ENCODE peak calls at places on chromosomes 3 and 15, in seven cellular contexts. U is IMR-90; N is brain microvascular endothelial cell; G is right cardiac atrium; K is heart left ventricle; D is tibial artery; V is CD4-positive, CD25-positive, alpha-beta regulatory T cell. Z is an unnamed sample.

GRCh38 chr15:75725719-75726607 is 13.3 kb upstream of the CSPG4 start:
- DNase-seq in U (no peak), N (no peak), G (peak; percentile 55), K (no peak), D (peak; percentile 13), V (no peak), Z (no peak)

GRCh38 chr3:160754371-160754854 is 1.6 kb upstream of the PPM1L start:
- DNase-seq in U (peak; percentile 53), N (peak; percentile 32), G (peak; percentile 69), K (peak; percentile 44), D (peak; percentile 34), V (peak; percentile 39), Z (peak; percentile 14)

GRCh38 chr15:55588070-55588817 is at the start of gene PYGO1:
- DNase-seq in U (peak; percentile 62), N (peak; percentile 35), G (peak; percentile 87), K (peak; percentile 63), D (peak; percentile 49), V (peak; percentile 36), Z (no peak)

GRCh38 chr15:60520825-60521368 is 42.0 kb upstream of the ICE2 start:
- DNase-seq in U (peak; percentile 77), N (peak; percentile 74), G (peak; percentile 67), K (peak; percentile 62), D (peak; percentile 58), V (peak; percentile 87), Z (peak; percentile 78)

GRCh38 chr15:67185621-67186225 is 68.7 kb downstream of the AAGAB start:
- DNase-seq in U (no peak), N (no peak), G (peak; percentile 36), K (no peak), D (peak; percentile 19), V (no peak), Z (peak; percentile 85)

GRCh38 chr15:68256675-68257450 is 20.7 kb upstream of the FEM1B start:
- DNase-seq in U (peak; percentile 68), N (peak; percentile 62), G (peak; percentile 96), K (peak; percentile 90), D (peak; percentile 94), V (peak; percentile 42), Z (no peak)

GRCh38 chr3:195251336-195252065 is 19.5 kb downstream of the XXYLT1 start:
- DNase-seq in U (no peak), N (no peak), G (peak; percentile 60), K (peak; percentile 18), D (no peak), V (no peak), Z (no peak)

GRCh38 chr3:100489118-100489517 is 3.3 kb upstream of the TMEM45A start:
- DNase-seq in U (no peak), N (no peak), G (no peak), K (no peak), D (no peak), V (no peak), Z (no peak)

GRCh38 chr3:186514296-186515002 is 29.7 kb downstream of the CRYGS start:
- DNase-seq in U (no peak), N (no peak), G (no peak), K (no peak), D (no peak), V (peak; percentile 25), Z (peak; percentile 58)

GRCh38 chr15:98207928-98208327 is 247.4 kb downstream of the ARRDC4 start:
- DNase-seq in U (no peak), N (no peak), G (no peak), K (no peak), D (no peak), V (no peak), Z (no peak)

GRCh38 chr3:134155456-134155855 is 95.2 kb downstream of the RYK start:
- DNase-seq in U (no peak), N (no peak), G (no peak), K (no peak), D (no peak), V (no peak), Z (no peak)

GRCh38 chr15:28878209-28878608 is 7.6 kb upstream of the APBA2 start:
- DNase-seq in U (no peak), N (no peak), G (no peak), K (no peak), D (no peak), V (no peak), Z (no peak)

GRCh38 chr15:80588801-80589200 is 106.3 kb upstream of the ABHD17C start:
- DNase-seq in U (peak; percentile 100), N (peak; percentile 93), G (no peak), K (no peak), D (peak; percentile 3), V (no peak), Z (no peak)

GRCh38 chr15:70152070-70152480 is 54.4 kb upstream of the TLE3 start:
- DNase-seq in U (peak; percentile 18), N (peak; percentile 29), G (peak; percentile 49), K (no peak), D (no peak), V (no peak), Z (no peak)

GRCh38 chr3:132445812-132446211 is 28.5 kb downstream of the DNAJC13 start:
- DNase-seq in U (peak; percentile 61), N (no peak), G (no peak), K (no peak), D (no peak), V (no peak), Z (peak; percentile 7)

GRCh38 chr15:37095197-37095992 is 5.0 kb downstream of the MEIS2 start:
- DNase-seq in U (no peak), N (no peak), G (peak; percentile 64), K (peak; percentile 44), D (no peak), V (no peak), Z (no peak)

GRCh38 chr15:34336333-34336732 is 1.2 kb downstream of the SLC12A6 start:
- DNase-seq in U (no peak), N (no peak), G (no peak), K (no peak), D (no peak), V (peak; percentile 45), Z (no peak)
- H3K4me3 ChIP-seq in U (no peak overlapping the region), N (no peak overlapping the region), G (peak overlapping the region; percentile 79), K (peak overlapping the region; percentile 86), D (peak overlapping the region; percentile 93), V (peak overlapping the region; percentile 97), Z (no peak overlapping the region)

GRCh38 chr3:165544432-165544831 is 292.8 kb downstream of the BCHE start:
- DNase-seq in U (no peak), N (no peak), G (no peak), K (no peak), D (no peak), V (no peak), Z (no peak)
- H3K4me3 ChIP-seq in U (no peak overlapping the region), N (no peak overlapping the region), G (no peak overlapping the region), K (no peak overlapping the region), D (no peak overlapping the region), V (no peak overlapping the region), Z (no peak overlapping the region)

DNA sequence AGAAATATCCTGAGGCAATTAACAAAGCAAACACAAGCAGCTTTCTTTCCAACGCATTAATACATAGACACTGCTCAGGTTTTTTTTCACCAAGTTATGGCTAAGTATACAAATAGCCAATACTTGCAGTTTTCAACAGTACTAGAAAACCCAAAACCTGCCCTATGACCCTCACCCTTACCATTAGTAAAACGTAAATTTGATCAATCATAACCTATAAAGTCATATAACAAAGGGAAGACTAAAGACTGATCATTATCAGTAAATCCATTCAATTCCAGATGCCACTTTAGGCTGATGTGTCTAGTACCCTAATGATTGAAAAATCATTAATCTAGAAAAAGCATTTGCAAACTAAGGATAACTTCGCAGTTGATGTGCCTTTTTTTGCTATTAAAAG is 3.2 kb downstream of the SERP1 start:
- DNase-seq in U (no peak), N (no peak), G (no peak), K (no peak), D (no peak), V (no peak), Z (no peak)
- H3K4me3 ChIP-seq in U (no peak overlapping the region), N (no peak overlapping the region), G (no peak overlapping the region), K (no peak overlapping the region), D (no peak overlapping the region), V (no peak overlapping the region), Z (no peak overlapping the region)

GRCh38 chr15:74130089-74130848 is at the start of gene ISLR2:
- DNase-seq in U (no peak), N (no peak), G (peak; percentile 61), K (no peak), D (no peak), V (no peak), Z (no peak)
- H3K4me3 ChIP-seq in U (no peak within 1 kb of the TSS), N (peak within 1 kb of the TSS; percentile 5), G (peak within 1 kb of the TSS; percentile 22), K (peak within 1 kb of the TSS; percentile 64), D (peak within 1 kb of the TSS; percentile 6), V (no peak within 1 kb of the TSS), Z (no peak within 1 kb of the TSS)

GRCh38 chr3:146540236-146540635 is 4.2 kb downstream of the PLSCR1 start:
- DNase-seq in U (no peak), N (no peak), G (no peak), K (no peak), D (no peak), V (no peak), Z (no peak)
- H3K4me3 ChIP-seq in U (no peak overlapping the region), N (no peak overlapping the region), G (no peak overlapping the region), K (no peak overlapping the region), D (no peak overlapping the region), V (no peak overlapping the region), Z (no peak overlapping the region)

GRCh38 chr3:125141596-125142417 is 70.7 kb downstream of the SLC12A8 start:
- DNase-seq in U (no peak), N (no peak), G (peak; percentile 92), K (peak; percentile 88), D (peak; percentile 56), V (peak; percentile 90), Z (peak; percentile 57)
- H3K4me3 ChIP-seq in U (no peak overlapping the region), N (peak overlapping the region; percentile 39), G (peak overlapping the region; percentile 23), K (peak overlapping the region; percentile 47), D (peak overlapping the region; percentile 57), V (no peak overlapping the region), Z (peak overlapping the region; percentile 36)

Z was measured in Jurkat, Clone E6-1.